ENCODE peak calls at places on chromosomes 7 and 10, in four cellular contexts. D is CD4-positive, alpha-beta T cell; E is A549; C is HFFc6. H is an unnamed sample.

GRCh38 chr10:76492678-76493472 is 1061.5 kb downstream of the LRMDA start:
- DNase-seq in D (no peak), C (no peak), E (no peak), H (no peak)

GRCh38 chr10:132452651-132453469 is 55.9 kb downstream of the PWWP2B start:
- DNase-seq in C (peak), E (peak), D (peak), H (peak)

GRCh38 chr7:25391295-25391861 is 163.1 kb upstream of the NPVF start:
- DNase-seq in D (no peak), E (peak), C (peak), H (peak)

GRCh38 chr10:50512743-50513416 is 110.9 kb downstream of the SGMS1 start:
- DNase-seq in D (no peak), E (no peak), C (no peak), H (no peak)

GRCh38 chr10:114632869-114633715 is 25.0 kb downstream of the ABLIM1 start:
- DNase-seq in E (peak), C (peak), D (no peak), H (peak)

GRCh38 chr10:102850025-102850518 is 4.0 kb upstream of the BORCS7 start:
- DNase-seq in C (no peak), E (no peak), D (no peak), H (peak)

GRCh38 chr10:1575481-1576244 is 161.7 kb downstream of the ADARB2 start:
- DNase-seq in D (no peak), E (no peak), C (no peak), H (no peak)

GRCh38 chr10:86950349-86950748 is 7.1 kb downstream of the MMRN2 start:
- DNase-seq in C (no peak), E (no peak), D (no peak), H (no peak)

GRCh38 chr7:36115448-36116321 is 37.4 kb upstream of the EEPD1 start:
- DNase-seq in D (peak), E (peak), C (peak), H (peak)

GRCh38 chr10:17665742-17666141 is 21.8 kb downstream of the STAM start:
- DNase-seq in E (no peak), C (peak), D (no peak), H (peak)

GRCh38 chr10:62638062-62638477 is 166.4 kb upstream of the ADO start:
- DNase-seq in D (no peak), C (no peak), E (no peak), H (peak)

GRCh38 chr10:101772895-101773761 is 2.8 kb downstream of the FGF8 start:
- DNase-seq in C (no peak), E (no peak), D (no peak), H (no peak)

GRCh38 chr10:88347597-88348304 is 235.4 kb downstream of the RNLS start:
- DNase-seq in E (no peak), D (no peak), C (no peak), H (no peak)

GRCh38 chr7:142854505-142855400 is at the start of gene EPHB6:
- DNase-seq in E (peak), D (peak), C (no peak), H (peak)

GRCh38 chr7:139231513-139232376 is 708 bp downstream of the UBN2 start:
- DNase-seq in C (peak), E (peak), D (peak), H (peak)

GRCh38 chr10:32210306-32211045 is 136.5 kb downstream of the EPC1 start:
- DNase-seq in D (no peak), C (peak), E (peak), H (peak)

GRCh38 chr10:85651507-85651902 is 715.1 kb downstream of the GRID1 start:
- DNase-seq in D (no peak), E (no peak), C (no peak), H (no peak)

GRCh38 chr7:46229409-46229808 is 308.3 kb upstream of the IGFBP3 start:
- DNase-seq in C (peak), E (peak), D (no peak), H (peak)

GRCh38 chr7:73903321-73904218 is 42.6 kb downstream of the TMEM270 start:
- DNase-seq in C (no peak), E (no peak), D (no peak), H (no peak)

GRCh38 chr7:43735802-43736603 is 6.7 kb upstream of the COA1 start:
- DNase-seq in C (no peak), D (no peak), E (no peak), H (no peak)

GRCh38 chr10:30882281-30882680 is 149.4 kb downstream of the ZNF438 start:
- DNase-seq in C (no peak), D (no peak), E (no peak), H (no peak)

GRCh38 chr7:20197837-20198236 is 19.3 kb downstream of the MACC1 start:
- DNase-seq in D (no peak), E (no peak), C (no peak), H (no peak)

GRCh38 chr7:137287651-137288258 is 55.8 kb downstream of the PTN start:
- DNase-seq in D (no peak), E (no peak), C (no peak), H (peak)

GRCh38 chr7:84714765-84715164 is 472.1 kb downstream of the SEMA3D start:
- DNase-seq in E (no peak), C (no peak), D (no peak), H (no peak)

GRCh38 chr7:2301510-2301860 is 12.8 kb downstream of the SNX8 start:
- DNase-seq in E (no peak), C (peak), D (no peak), H (no peak)

GRCh38 chr7:97801108-97801507 is 69.2 kb downstream of the TAC1 start:
- DNase-seq in D (no peak), C (no peak), E (no peak), H (no peak)

GRCh38 chr7:159099711-159100231 is 44.9 kb downstream of the VIPR2 start:
- DNase-seq in E (no peak), C (no peak), D (no peak), H (no peak)

GRCh38 chr7:159097661-159098423 is 46.8 kb downstream of the VIPR2 start:
- DNase-seq in C (no peak), E (no peak), D (no peak), H (no peak)

GRCh38 chr7:159098424-159098786 is 46.3 kb downstream of the VIPR2 start:
- DNase-seq in E (no peak), C (no peak), D (no peak), H (no peak)

GRCh38 chr7:159099217-159099655 is 45.4 kb downstream of the VIPR2 start:
- DNase-seq in C (no peak), E (no peak), D (no peak), H (no peak)

GRCh38 chr7:159098795-159099194 is 45.9 kb downstream of the VIPR2 start:
- DNase-seq in C (peak), E (no peak), D (no peak), H (no peak)
- TF ChIP-seq CTCF in C (no peak), E (no peak), D (no peak), H (no peak)

GRCh38 chr7:32037650-32038198 is 32.5 kb downstream of the PDE1C start:
- DNase-seq in E (no peak), D (no peak), C (no peak), H (no peak)

GRCh38 chr7:32036557-32036956 is 33.6 kb downstream of the PDE1C start:
- DNase-seq in C (no peak), D (no peak), E (no peak), H (peak)

GRCh38 chr7:32043688-32044087 is 26.5 kb downstream of the PDE1C start:
- DNase-seq in D (no peak), C (no peak), E (peak), H (peak)

GRCh38 chr7:32042900-32043299 is 27.3 kb downstream of the PDE1C start:
- DNase-seq in D (no peak), C (no peak), E (no peak), H (no peak)

GRCh38 chr7:32039000-32039756 is 31.0 kb downstream of the PDE1C start:
- DNase-seq in C (no peak), E (no peak), D (no peak), H (no peak)
- TF ChIP-seq CTCF in C (no peak), E (no peak), D (no peak), H (no peak)

GRCh38 chr7:5284304-5285281 is 1.9 kb downstream of the SLC29A4 start:
- DNase-seq in C (no peak), D (no peak), E (peak), H (peak)
- TF ChIP-seq CTCF in C (peak), D (no peak), E (peak), H (peak)

DNA sequence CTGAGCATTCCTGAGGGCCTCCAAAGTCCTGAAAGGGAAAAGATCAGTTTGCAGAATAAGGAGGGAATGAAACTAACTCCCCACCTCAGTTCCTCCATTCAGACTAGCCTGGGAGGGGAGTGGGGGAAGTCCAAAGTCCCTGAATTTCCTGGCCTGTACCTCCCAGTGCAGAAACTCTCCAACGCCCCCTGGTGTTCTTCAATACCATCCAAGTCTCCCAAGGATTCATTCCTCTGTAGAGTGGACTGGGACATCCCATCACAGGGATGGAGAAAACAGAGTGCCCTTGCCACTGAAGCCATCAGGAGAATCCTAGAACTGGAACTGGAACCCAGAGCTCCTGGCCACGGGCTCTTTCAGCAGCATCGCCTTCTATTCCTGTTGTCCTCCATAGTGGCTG is 1.6 kb upstream of the COL13A1 start:
- DNase-seq in E (peak), D (no peak), C (peak), H (peak)
- TF ChIP-seq CTCF in E (peak), D (no peak), C (peak), H (peak)

GRCh38 chr10:36840793-36841192 is 284.6 kb upstream of the ANKRD30A start:
- DNase-seq in D (no peak), E (no peak), C (no peak), H (peak)
- TF ChIP-seq CTCF in D (no peak), E (no peak), C (no peak), H (no peak)